ENCODE peak calls at places on chromosomes 16 and 17, in nine cellular contexts. D, X, H, Y, M, S, K, W and Q are unnamed samples.

GRCh38 chr16:31099860-31100638 is 5.5 kb upstream of the VKORC1 start:
- DNase-seq in X (no peak), H (no peak), D (no peak), K (no peak), W (no peak), M (no peak), S (no peak), Y (no peak), Q (no peak)

GRCh38 chr17:46928472-46929261 is 5.7 kb downstream of the GOSR2 start:
- DNase-seq in W (no peak), M (no peak), Y (no peak), H (no peak), K (no peak), X (no peak), D (no peak), S (no peak), Q (no peak)

GRCh38 chr17:77644981-77645380 is 313.5 kb upstream of the TNRC6C start:
- DNase-seq in H (no peak), K (no peak), M (peak), Y (no peak), D (no peak), S (no peak), X (no peak), W (no peak), Q (no peak)

GRCh38 chr17:19650826-19651225 is 2.3 kb downstream of the ALDH3A2 start:
- DNase-seq in H (peak), K (no peak), X (no peak), D (no peak), Y (no peak), M (no peak), S (no peak), W (no peak), Q (no peak)

GRCh38 chr16:50297301-50298074 is 31.1 kb downstream of the ADCY7 start:
- DNase-seq in W (no peak), Y (no peak), S (no peak), M (no peak), D (no peak), K (no peak), X (peak), H (no peak), Q (no peak)

GRCh38 chr17:9676084-9676483 is 30.8 kb downstream of the USP43 start:
- DNase-seq in H (no peak), X (no peak), M (no peak), D (no peak), Y (no peak), W (no peak), S (no peak), K (no peak), Q (no peak)

GRCh38 chr16:75256059-75256870 is 4.8 kb upstream of the BCAR1 start:
- DNase-seq in S (no peak), M (peak), Y (no peak), D (no peak), H (no peak), W (no peak), X (peak), K (no peak), Q (no peak)

GRCh38 chr16:69326172-69326873 is 4.1 kb downstream of the PDF start:
- DNase-seq in M (no peak), H (no peak), W (no peak), D (no peak), X (no peak), Y (no peak), K (no peak), S (no peak), Q (no peak)